ENCODE peak calls at places on chromosomes 12 and 14, in nine cellular contexts. C, O, N, I, Y, G, B, W and K are unnamed samples.

GRCh38 chr12:119916111-119916510 is 39.0 kb upstream of the CIT start:
- DNase-seq in Y (no peak), W (no peak), G (no peak), C (no peak), O (no peak), N (no peak), I (no peak), B (no peak), K (no peak)

GRCh38 chr14:94345344-94346072 is 22.4 kb upstream of the SERPINA6 start:
- DNase-seq in C (peak; percentile 94), B (no peak), I (no peak), W (no peak), O (no peak), Y (no peak), N (peak; percentile 95), G (peak; percentile 56), K (peak; percentile 74)

GRCh38 chr12:15842106-15842505 is 40.1 kb upstream of the STRAP start:
- DNase-seq in Y (no peak), B (no peak), N (peak; percentile 92), C (peak; percentile 90), W (no peak), I (no peak), G (no peak), O (no peak), K (no peak)

GRCh38 chr12:52156757-52157565 is 34.9 kb downstream of the KRT80 start:
- DNase-seq in C (no peak), N (no peak), W (peak; percentile 69), I (peak; percentile 84), Y (peak; percentile 81), G (peak; percentile 76), O (peak; percentile 84), B (peak; percentile 92), K (peak; percentile 63)

GRCh38 chr14:39680777-39681176 is 248.5 kb upstream of the FBXO33 start:
- DNase-seq in I (no peak), O (no peak), G (no peak), B (no peak), W (no peak), C (no peak), N (no peak), Y (no peak), K (no peak)

GRCh38 chr12:100234591-100235304 is 32.1 kb downstream of the DEPDC4 start:
- DNase-seq in B (no peak), I (no peak), N (peak; percentile 52), O (no peak), C (peak; percentile 49), G (no peak), Y (no peak), W (no peak), K (no peak)

GRCh38 chr12:55729592-55730446 is 1.0 kb upstream of the CD63 start:
- DNase-seq in C (peak; percentile 90), Y (peak; percentile 89), N (peak; percentile 95), B (peak; percentile 94), O (peak; percentile 94), W (peak; percentile 90), G (peak; percentile 97), I (peak; percentile 96), K (peak; percentile 92)

GRCh38 chr12:68871899-68872298 is 61.1 kb downstream of the CPM start:
- DNase-seq in B (no peak), G (no peak), Y (no peak), I (no peak), O (no peak), W (no peak), C (no peak), N (no peak), K (peak; percentile 12)

GRCh38 chr12:29072631-29073030 is 76.4 kb upstream of the FAR2 start:
- DNase-seq in I (no peak), O (no peak), C (no peak), G (no peak), Y (no peak), N (peak; percentile 28), B (no peak), W (no peak), K (peak; percentile 22)

GRCh38 chr14:75411194-75411552 is 16.6 kb upstream of the JDP2 start:
- DNase-seq in W (no peak), C (no peak), N (no peak), I (no peak), O (no peak), G (no peak), Y (no peak), B (no peak), K (no peak)

GRCh38 chr12:85662209-85662607 is 174.0 kb downstream of the RASSF9 start:
- DNase-seq in B (no peak), C (no peak), N (no peak), Y (no peak), G (no peak), I (no peak), O (no peak), W (no peak), K (no peak)

GRCh38 chr14:102913341-102914211 is 8.9 kb upstream of the AMN start:
- DNase-seq in G (no peak), B (no peak), W (no peak), Y (no peak), O (no peak), C (no peak), I (peak; percentile 65), N (no peak), K (no peak)

GRCh38 chr14:89720076-89720687 is 234.3 kb downstream of the EFCAB11 start:
- DNase-seq in W (no peak), N (no peak), O (no peak), G (no peak), C (no peak), Y (no peak), I (no peak), B (no peak), K (no peak)

GRCh38 chr12:44972746-44973421 is 78.0 kb downstream of the DBX2 start:
- DNase-seq in O (no peak), B (peak; percentile 67), G (no peak), Y (no peak), I (no peak), C (no peak), W (no peak), N (peak; percentile 1), K (peak; percentile 4)

DNA sequence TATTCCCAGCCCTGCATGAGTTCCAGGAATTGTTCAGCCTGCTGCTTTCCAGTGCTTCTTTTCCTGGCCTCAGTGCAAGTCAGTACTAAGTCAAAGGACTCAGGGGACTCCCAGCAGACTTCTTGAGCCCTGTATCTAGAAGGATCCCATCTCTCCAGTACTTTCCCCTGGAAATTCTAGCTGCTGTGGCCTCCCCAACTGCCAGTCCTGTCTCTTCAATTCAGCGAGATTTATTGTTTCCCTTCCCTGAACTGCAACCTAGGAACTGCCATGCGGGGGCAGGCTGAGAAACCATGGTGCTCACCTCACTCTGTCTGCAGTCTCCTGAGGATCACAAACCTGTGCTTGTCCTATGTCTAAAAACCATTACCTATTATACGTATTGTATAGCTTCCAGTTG is 31.8 kb downstream of the ZNF605 start:
- DNase-seq in I (no peak), W (no peak), C (no peak), N (no peak), B (no peak), Y (no peak), G (no peak), O (no peak), K (no peak)
- H3K9me3 ChIP-seq in I (peaks cover 95% of the 10 kb centered on the region), W (peaks cover 100% of the 10 kb centered on the region), C (peaks cover 57% of the 10 kb centered on the region), N (peaks cover 8% of the 10 kb centered on the region), B (peaks cover 74% of the 10 kb centered on the region), Y (peaks cover 10% of the 10 kb centered on the region), G (peaks cover 70% of the 10 kb centered on the region), O (peaks cover 16% of the 10 kb centered on the region), K (peaks cover 70% of the 10 kb centered on the region)

DNA sequence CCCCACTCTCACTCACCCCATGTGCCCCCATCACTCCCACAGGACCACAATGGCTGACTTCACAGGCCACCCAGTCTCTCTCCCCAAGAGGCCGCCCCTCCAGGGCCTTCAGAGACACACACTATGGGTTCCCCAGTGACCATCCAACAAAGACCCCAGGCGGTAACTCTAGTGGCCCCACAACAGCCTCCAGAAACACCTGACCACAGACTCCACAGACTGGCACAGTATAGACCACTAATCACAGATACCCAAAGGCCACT is 3.0 kb downstream of the ZNF605 start:
- DNase-seq in N (no peak), B (no peak), Y (no peak), G (no peak), I (peak; percentile 46), C (no peak), W (no peak), O (no peak), K (no peak)
- H3K9me3 ChIP-seq in N (peaks cover 24% of the 10 kb centered on the region), B (peaks cover 38% of the 10 kb centered on the region), Y (no peaks in the 10 kb centered on the region), G (no peaks in the 10 kb centered on the region), I (peaks cover 55% of the 10 kb centered on the region), C (peaks cover 37% of the 10 kb centered on the region), W (peaks cover 58% of the 10 kb centered on the region), O (peaks cover 8% of the 10 kb centered on the region), K (peaks cover 23% of the 10 kb centered on the region)

GRCh38 chr14:105858676-105859025 is 332.3 kb downstream of the TMEM121 start:
- DNase-seq in I (peak; percentile 48), C (no peak), N (no peak), W (peak; percentile 7), O (peak; percentile 30), G (no peak), Y (no peak), B (no peak), K (no peak)

GRCh38 chr14:105855893-105856675 is 329.7 kb downstream of the TMEM121 start:
- DNase-seq in W (peak; percentile 10), G (peak; percentile 44), Y (peak; percentile 1), N (no peak), O (peak; percentile 6), C (no peak), I (peak; percentile 59), B (peak; percentile 14), K (no peak)

GRCh38 chr14:105856676-105857222 is 330.4 kb downstream of the TMEM121 start:
- DNase-seq in O (peak; percentile 42), N (no peak), C (no peak), Y (peak; percentile 2), G (no peak), W (no peak), I (peak; percentile 58), B (no peak), K (no peak)

GRCh38 chr14:105857816-105858675 is 331.7 kb downstream of the TMEM121 start:
- DNase-seq in W (peak; percentile 9), B (peak; percentile 10), C (no peak), N (no peak), I (no peak), Y (peak; percentile 6), O (peak; percentile 76), G (no peak), K (no peak)

DNA sequence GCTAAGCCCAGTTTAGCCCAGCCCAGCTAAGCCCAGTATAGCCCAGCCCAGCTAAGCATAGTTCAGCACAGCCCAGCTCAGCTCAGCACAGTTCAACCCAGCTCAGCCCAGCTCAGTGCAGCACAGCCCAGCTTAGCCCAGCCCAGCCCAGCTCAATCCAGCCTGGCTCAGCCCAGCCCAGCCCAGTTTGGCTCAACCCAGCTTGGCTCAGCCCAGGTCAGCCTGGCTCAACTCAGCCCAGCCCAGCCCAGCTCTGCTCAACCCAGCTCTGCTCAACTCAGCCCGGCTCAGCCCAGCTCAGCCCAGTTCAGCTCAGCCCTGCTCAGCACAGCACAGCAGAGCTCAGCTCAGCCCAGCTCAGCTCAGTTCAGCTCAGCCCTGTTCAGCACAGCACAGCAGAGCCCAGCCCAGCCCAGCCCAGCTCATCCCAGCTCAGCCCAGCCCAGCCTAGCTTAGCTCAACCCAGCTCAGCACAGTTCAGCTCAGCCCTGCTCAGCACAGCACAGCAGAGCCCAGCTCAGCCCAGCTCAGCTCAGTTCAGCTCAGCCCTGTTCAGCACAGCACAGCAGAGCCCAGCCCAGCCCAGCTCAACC is 330.9 kb downstream of the TMEM121 start:
- DNase-seq in C (no peak), O (peak; percentile 23), G (no peak), W (peak; percentile 7), B (no peak), I (no peak), Y (no peak), N (no peak), K (no peak)
- H3K9me3 ChIP-seq in C (peaks cover 16% of the 10 kb centered on the region), O (no peaks in the 10 kb centered on the region), G (no peaks in the 10 kb centered on the region), W (no peaks in the 10 kb centered on the region), B (peaks cover 98% of the 10 kb centered on the region), I (no peaks in the 10 kb centered on the region), Y (no peaks in the 10 kb centered on the region), N (no peaks in the 10 kb centered on the region), K (no peaks in the 10 kb centered on the region)

GRCh38 chr14:42563313-42563712 is 956.6 kb downstream of the LRFN5 start:
- DNase-seq in B (no peak), W (no peak), G (no peak), C (no peak), O (no peak), N (no peak), I (no peak), Y (no peak), K (no peak)
- H3K9me3 ChIP-seq in B (no peaks in the 10 kb centered on the region), W (peaks cover 8% of the 10 kb centered on the region), G (no peaks in the 10 kb centered on the region), C (no peaks in the 10 kb centered on the region), O (no peaks in the 10 kb centered on the region), N (no peaks in the 10 kb centered on the region), I (no peaks in the 10 kb centered on the region), Y (no peaks in the 10 kb centered on the region), K (no peaks in the 10 kb centered on the region)